ENCODE peak calls at places on chromosome 5, in four cellular contexts. A, P, X and S are unnamed samples.

GRCh38 chr5:94849821-94850736 is 231.6 kb downstream of the SLF1 start:
- DNase-seq in P (no peak), A (no peak), X (no peak), S (no peak)

GRCh38 chr5:143338658-143339366 is 64.7 kb downstream of the NR3C1 start:
- DNase-seq in A (no peak), P (no peak), X (no peak), S (no peak)

GRCh38 chr5:84301535-84301934 is 83.1 kb downstream of the EDIL3 start:
- DNase-seq in X (no peak), A (no peak), P (no peak), S (no peak)

GRCh38 chr5:79001471-79001870 is 16.4 kb upstream of the ARSB start:
- DNase-seq in X (no peak), P (no peak), A (no peak), S (no peak)

GRCh38 chr5:3179220-3179619 is 416.4 kb upstream of the IRX1 start:
- DNase-seq in A (no peak), P (no peak), X (no peak), S (no peak)

GRCh38 chr5:55306641-55307382 is 682 bp downstream of the DHX29 start:
- DNase-seq in A (no peak), X (no peak), P (no peak), S (no peak)

GRCh38 chr5:55102345-55102744 is at the start of gene GZMA:
- DNase-seq in A (no peak), P (no peak), X (no peak), S (no peak)

GRCh38 chr5:156641690-156642089 is 208.4 kb upstream of the PPP1R2B start:
- DNase-seq in A (no peak), X (no peak), P (no peak), S (no peak)

GRCh38 chr5:53930457-53930856 is 370.0 kb downstream of the NDUFS4 start:
- DNase-seq in A (no peak), P (no peak), X (no peak), S (no peak)

GRCh38 chr5:124808842-124809268 is 62.4 kb upstream of the ZNF608 start:
- DNase-seq in A (no peak), P (no peak), X (no peak), S (no peak)

GRCh38 chr5:112316006-112316405 is 103.1 kb downstream of the EPB41L4A start:
- DNase-seq in P (no peak), A (no peak), X (no peak), S (no peak)

GRCh38 chr5:40171971-40172370 is 507.7 kb upstream of the PTGER4 start:
- DNase-seq in P (no peak), A (no peak), X (no peak), S (no peak)

GRCh38 chr5:17325770-17326599 is 108.6 kb downstream of the BASP1 start:
- DNase-seq in A (no peak), P (no peak), X (no peak), S (no peak)

GRCh38 chr5:127176769-127177168 is 103.5 kb upstream of the C5orf63 start:
- DNase-seq in X (no peak), A (no peak), P (no peak), S (no peak)

GRCh38 chr5:171537923-171538537 is 118.6 kb downstream of the FGF18 start:
- DNase-seq in A (no peak), X (no peak), P (no peak), S (no peak)

GRCh38 chr5:33048315-33048714 is 337.2 kb downstream of the NPR3 start:
- DNase-seq in P (no peak), X (no peak), A (no peak), S (no peak)

GRCh38 chr5:1135696-1136525 is 24.0 kb upstream of the SLC12A7 start:
- DNase-seq in P (no peak), A (no peak), X (no peak), S (no peak)

GRCh38 chr5:63310644-63311043 is 651.6 kb downstream of the HTR1A start:
- DNase-seq in X (no peak), P (no peak), A (no peak), S (no peak)

GRCh38 chr5:167763772-167764171 is 527.7 kb upstream of the WWC1 start:
- DNase-seq in X (no peak), A (no peak), P (no peak), S (no peak)

GRCh38 chr5:23332650-23333251 is 174.7 kb upstream of the PRDM9 start:
- DNase-seq in P (no peak), A (no peak), X (no peak), S (no peak)

GRCh38 chr5:55914971-55915370 is 63.8 kb downstream of the IL31RA start:
- DNase-seq in P (no peak), A (no peak), X (no peak), S (no peak)

GRCh38 chr5:111461261-111461671 is 51.1 kb downstream of the STARD4 start:
- DNase-seq in P (no peak), X (no peak), A (no peak), S (no peak)

GRCh38 chr5:171899792-171900191 is 106.6 kb downstream of the FBXW11 start:
- DNase-seq in P (no peak), X (no peak), A (no peak), S (no peak)

GRCh38 chr5:32174011-32174866 is at the start of gene GOLPH3:
- DNase-seq in X (peak), P (peak), A (peak), S (peak)

GRCh38 chr5:133471699-133472098 is 140.6 kb downstream of the FSTL4 start:
- DNase-seq in A (no peak), X (no peak), P (no peak), S (no peak)

GRCh38 chr5:111313017-111313724 is 89.0 kb downstream of the CAMK4 start:
- DNase-seq in A (no peak), X (no peak), P (no peak), S (no peak)

GRCh38 chr5:50535393-50535792 is 94.3 kb upstream of the EMB start:
- DNase-seq in P (no peak), X (no peak), A (peak), S (no peak)

GRCh38 chr5:1176473-1177391 is 24.7 kb upstream of the SLC6A19 start:
- DNase-seq in A (no peak), P (no peak), X (peak), S (no peak)

GRCh38 chr5:172540099-172540870 is 86.0 kb upstream of the SH3PXD2B start:
- DNase-seq in A (peak), X (no peak), P (peak), S (no peak)

GRCh38 chr5:146475190-146475801 is 28.2 kb downstream of the TCERG1 start:
- DNase-seq in P (no peak), A (no peak), X (no peak), S (no peak)

GRCh38 chr5:87113848-87114247 is 153.8 kb upstream of the RASA1 start:
- DNase-seq in X (no peak), P (no peak), A (no peak), S (no peak)

GRCh38 chr5:68269820-68270219 is 54.3 kb downstream of the PIK3R1 start:
- DNase-seq in P (no peak), A (no peak), X (no peak), S (no peak)

GRCh38 chr5:68271124-68271523 is 55.6 kb downstream of the PIK3R1 start:
- DNase-seq in X (no peak), P (no peak), A (no peak), S (no peak)

GRCh38 chr5:68272289-68272688 is 56.7 kb downstream of the PIK3R1 start:
- DNase-seq in X (no peak), A (no peak), P (no peak), S (no peak)

GRCh38 chr5:68268363-68269130 is 53.0 kb downstream of the PIK3R1 start:
- DNase-seq in A (no peak), P (no peak), X (no peak), S (no peak)

DNA sequence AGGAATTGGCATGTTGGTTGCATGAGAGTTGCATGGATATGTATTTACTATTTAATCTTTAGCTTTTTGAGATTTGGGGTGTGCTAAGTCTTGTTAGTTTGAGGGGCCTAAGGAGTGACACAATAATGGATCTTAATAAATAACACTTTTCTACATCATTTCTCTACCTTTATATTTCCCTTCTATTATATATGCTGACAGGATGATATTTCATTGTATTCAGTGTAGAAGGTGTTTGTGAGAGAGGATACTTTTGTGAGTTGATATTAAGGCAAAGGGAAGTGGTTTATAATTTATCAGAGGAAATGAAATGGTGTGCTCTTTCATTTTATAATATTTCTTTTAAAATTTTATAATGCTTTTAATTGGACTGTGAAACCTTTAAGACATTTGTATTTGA is 55.0 kb downstream of the PIK3R1 start:
- DNase-seq in X (no peak), P (no peak), A (no peak), S (no peak)
- H3K4me3 ChIP-seq in X (no peak), P (no peak), A (no peak), S (no peak)

GRCh38 chr5:159928122-159928960 is 12.1 kb downstream of the ADRA1B start:
- DNase-seq in X (peak), P (no peak), A (no peak), S (peak)
- H3K4me3 ChIP-seq in X (no peak), P (no peak), A (no peak), S (peak)

GRCh38 chr5:151252762-151253603 is at the start of gene GM2A:
- DNase-seq in P (peak), A (peak), X (peak), S (peak)

GRCh38 chr5:151253604-151253948 is 591 bp downstream of the GM2A start:
- DNase-seq in A (no peak), X (no peak), P (no peak), S (no peak)

GRCh38 chr5:151257731-151258715 is 5.0 kb downstream of the GM2A start:
- DNase-seq in A (peak), X (peak), P (no peak), S (no peak)

GRCh38 chr5:151254533-151254932 is 1.5 kb downstream of the GM2A start:
- DNase-seq in P (no peak), A (no peak), X (no peak), S (no peak)

DNA sequence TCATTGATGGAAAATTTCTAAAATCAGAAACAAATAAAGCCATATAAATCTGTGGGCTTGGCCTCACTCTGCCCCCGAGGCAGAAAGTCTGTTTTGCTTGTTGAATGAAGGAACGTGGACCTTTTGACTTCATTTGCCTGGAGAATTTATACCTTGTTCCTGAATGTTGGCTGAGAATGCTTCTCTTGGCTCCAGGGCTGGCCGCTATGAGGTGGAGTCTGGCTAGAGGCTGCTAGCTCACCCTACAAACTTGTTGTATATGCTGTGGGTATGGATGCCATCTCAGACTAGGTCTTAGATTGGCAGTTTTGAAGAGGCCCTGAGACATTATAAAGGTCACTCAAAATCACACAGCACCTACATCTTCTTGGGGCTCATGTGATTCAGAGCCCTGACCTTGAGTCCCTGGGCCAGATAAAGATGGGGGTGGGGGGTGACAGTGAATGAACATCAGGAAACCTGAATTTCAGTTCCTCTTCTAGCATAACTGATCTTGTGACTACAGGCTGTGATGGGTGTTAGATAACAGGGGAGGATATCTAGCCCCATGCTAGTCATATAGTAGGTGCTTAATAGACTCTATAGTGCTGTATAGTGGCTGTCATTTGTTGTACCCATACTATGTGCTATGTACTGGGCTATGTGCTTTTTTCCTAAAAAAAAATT is 2.8 kb downstream of the GM2A start:
- DNase-seq in A (no peak), P (no peak), X (no peak), S (no peak)
- H3K4me3 ChIP-seq in A (no peak), P (no peak), X (no peak), S (no peak)

GRCh38 chr5:174317261-174317894 is 271.9 kb downstream of the NSG2 start:
- DNase-seq in A (peak), P (peak), X (no peak), S (peak)
- H3K4me3 ChIP-seq in A (no peak), P (no peak), X (no peak), S (no peak)